ENCODE peak calls at places on chromosomes 12 and 14, in nine cellular contexts. O is uterus, H is GM19239, I is occipital lobe, S is endothelial cell, P is SJCRH30, K is neural crest cell, M is heart right ventricle, N is frontal cortex. B is an unnamed sample.

GRCh38 chr14:77406718-77407117 is 16.6 kb downstream of the NOXRED1 start:
- DNase-seq in O (no peak), H (no peak), I (no peak), S (no peak), P (no peak), K (no peak), M (no peak), N (no peak), B (no peak)

GRCh38 chr14:35287481-35288013 is 4.6 kb upstream of the PSMA6 start:
- DNase-seq in O (no peak), H (no peak), I (no peak), S (no peak), P (no peak), K (no peak), M (peak), N (no peak), B (no peak)

GRCh38 chr14:25843761-25844470 is 753.9 kb downstream of the NOVA1 start:
- DNase-seq in O (no peak), H (no peak), I (no peak), S (no peak), P (no peak), K (no peak), M (no peak), N (no peak), B (no peak)

GRCh38 chr14:66944872-66945271 is 244.4 kb upstream of the GARIN2 start:
- DNase-seq in O (no peak), H (no peak), I (no peak), S (no peak), P (peak), K (no peak), M (no peak), N (no peak), B (no peak)

GRCh38 chr14:96790211-96790610 is 7.0 kb upstream of the VRK1 start:
- DNase-seq in O (no peak), H (no peak), I (no peak), S (no peak), P (no peak), K (no peak), M (no peak), N (no peak), B (no peak)

GRCh38 chr12:117441751-117442150 is 80.3 kb upstream of the NOS1 start:
- DNase-seq in O (no peak), H (no peak), I (peak), S (no peak), P (peak), K (no peak), M (peak), N (peak), B (no peak)

GRCh38 chr12:52271157-52271556 is 3.3 kb upstream of the KRT86 start:
- DNase-seq in O (no peak), H (no peak), I (no peak), S (no peak), P (no peak), K (no peak), M (no peak), N (no peak), B (no peak)

GRCh38 chr14:105499256-105500035 is 8.4 kb downstream of the TEDC1 start:
- DNase-seq in O (no peak), H (no peak), I (peak), S (no peak), P (peak), K (peak), M (no peak), N (peak), B (peak)

GRCh38 chr14:20501346-20501745 is 4.0 kb upstream of the RNASE10 start:
- DNase-seq in O (no peak), H (no peak), I (no peak), S (no peak), P (no peak), K (no peak), M (no peak), N (no peak), B (no peak)

GRCh38 chr12:47988073-47989022 is 15.9 kb downstream of the COL2A1 start:
- DNase-seq in O (no peak), H (no peak), I (no peak), S (peak), P (peak), K (peak), M (no peak), N (no peak), B (no peak)

GRCh38 chr14:90239139-90239538 is 17.2 kb upstream of the PSMC1 start:
- DNase-seq in O (no peak), H (no peak), I (no peak), S (no peak), P (no peak), K (no peak), M (no peak), N (no peak), B (no peak)

GRCh38 chr14:35556548-35556947 is 22.6 kb downstream of the INSM2 start:
- DNase-seq in O (no peak), H (no peak), I (no peak), S (no peak), P (peak), K (no peak), M (no peak), N (no peak), B (no peak)

GRCh38 chr12:112328411-112329124 is 53.7 kb downstream of the HECTD4 start:
- DNase-seq in O (no peak), H (no peak), I (no peak), S (no peak), P (no peak), K (no peak), M (no peak), N (no peak), B (no peak)

GRCh38 chr14:32478027-32478426 is 148.9 kb downstream of the AKAP6 start:
- DNase-seq in O (no peak), H (no peak), I (no peak), S (no peak), P (no peak), K (no peak), M (no peak), N (no peak), B (no peak)

GRCh38 chr12:25480145-25480544 is 72.9 kb downstream of the LMNTD1 start:
- DNase-seq in O (no peak), H (no peak), I (no peak), S (no peak), P (no peak), K (no peak), M (no peak), N (no peak), B (no peak)

GRCh38 chr12:124852911-124853441 is 10.7 kb downstream of the SCARB1 start:
- DNase-seq in O (no peak), H (no peak), I (no peak), S (no peak), P (no peak), K (no peak), M (no peak), N (no peak), B (no peak)

GRCh38 chr12:65472079-65472478 is 193.6 kb downstream of the MSRB3 start:
- DNase-seq in O (no peak), H (no peak), I (no peak), S (no peak), P (no peak), K (no peak), M (no peak), N (no peak), B (no peak)

GRCh38 chr12:22321018-22321605 is 13.4 kb downstream of the ST8SIA1 start:
- DNase-seq in O (no peak), H (no peak), I (no peak), S (no peak), P (no peak), K (no peak), M (no peak), N (no peak), B (no peak)

GRCh38 chr12:19963972-19964371 is 404.4 kb upstream of the PDE3A start:
- DNase-seq in O (no peak), H (no peak), I (no peak), S (no peak), P (no peak), K (no peak), M (no peak), N (no peak), B (no peak)

GRCh38 chr14:23379331-23380196 is 2.7 kb downstream of the CMTM5 start:
- DNase-seq in O (no peak), H (peak), I (no peak), S (peak), P (peak), K (peak), M (no peak), N (peak), B (peak)

GRCh38 chr14:99098199-99098598 is 173.8 kb downstream of the BCL11B start:
- DNase-seq in O (no peak), H (no peak), I (no peak), S (no peak), P (no peak), K (no peak), M (no peak), N (no peak), B (no peak)

GRCh38 chr12:47084172-47084571 is 4.4 kb upstream of the AMIGO2 start:
- DNase-seq in O (no peak), H (no peak), I (no peak), S (no peak), P (no peak), K (no peak), M (no peak), N (no peak), B (no peak)

GRCh38 chr12:65306603-65307501 is 28.4 kb downstream of the MSRB3 start:
- DNase-seq in O (peak), H (no peak), I (no peak), S (peak), P (peak), K (peak), M (peak), N (no peak), B (no peak)

GRCh38 chr14:58774531-58774930 is 136.8 kb downstream of the DACT1 start:
- DNase-seq in O (no peak), H (no peak), I (no peak), S (no peak), P (no peak), K (no peak), M (no peak), N (no peak), B (no peak)

GRCh38 chr14:94036328-94037167 is 10.4 kb downstream of the OTUB2 start:
- DNase-seq in O (peak), H (peak), I (no peak), S (peak), P (peak), K (peak), M (peak), N (peak), B (peak)

GRCh38 chr12:94873368-94874085 is 130.0 kb downstream of the NDUFA12 start:
- DNase-seq in O (no peak), H (peak), I (no peak), S (peak), P (no peak), K (peak), M (no peak), N (peak), B (peak)

GRCh38 chr12:19130224-19131019 is 889 bp downstream of the PLEKHA5 start:
- DNase-seq in O (peak), H (peak), I (peak), S (peak), P (peak), K (peak), M (peak), N (peak), B (peak)

GRCh38 chr12:10851243-10851858 is 2.1 kb upstream of the PRR4 start:
- DNase-seq in O (no peak), H (no peak), I (no peak), S (no peak), P (no peak), K (no peak), M (no peak), N (no peak), B (no peak)

GRCh38 chr12:56778756-56779155 is 15.6 kb downstream of the HSD17B6 start:
- DNase-seq in O (no peak), H (no peak), I (no peak), S (no peak), P (no peak), K (no peak), M (no peak), N (no peak), B (no peak)

GRCh38 chr14:95260537-95261440 is 58.9 kb downstream of the CLMN start:
- DNase-seq in O (no peak), H (no peak), I (no peak), S (no peak), P (no peak), K (no peak), M (peak), N (no peak), B (no peak)

GRCh38 chr12:108861878-108862587 is 4.7 kb upstream of the SSH1 start:
- DNase-seq in O (no peak), H (peak), I (no peak), S (no peak), P (no peak), K (no peak), M (peak), N (no peak), B (no peak)

GRCh38 chr14:100158566-100159106 is 809 bp downstream of the DEGS2 start:
- DNase-seq in O (no peak), H (no peak), I (no peak), S (no peak), P (no peak), K (no peak), M (no peak), N (no peak), B (no peak)

GRCh38 chr12:112839386-112839972 is 47.9 kb downstream of the RPH3A start:
- DNase-seq in O (no peak), H (no peak), I (no peak), S (no peak), P (no peak), K (no peak), M (no peak), N (no peak), B (no peak)

GRCh38 chr12:116382456-116382902 is 105.0 kb upstream of the MED13L start:
- DNase-seq in O (no peak), H (no peak), I (no peak), S (peak), P (no peak), K (no peak), M (no peak), N (no peak), B (no peak)

GRCh38 chr14:54807881-54808280 is 94.7 kb downstream of the GCH1 start:
- DNase-seq in O (no peak), H (no peak), I (no peak), S (no peak), P (no peak), K (no peak), M (no peak), N (no peak), B (no peak)